ENCODE peak calls at places on chromosomes 11 and 22, in seven cellular contexts. O is D341Med; B is activated CD8-positive, alpha-beta memory T cell treated with anti-CD3 and anti-CD28 coated beads for 24 hours; C is C1 segment of cervical spinal cord; Q is stimulated activated CD8-positive, alpha-beta memory T cell treated with anti-CD3 and anti-CD28 coated beads, Interleukin-15, amount 100 ng/mL, for 1 hour; W is tibial nerve; A is CD8-positive, alpha-beta memory T cell. V is an unnamed sample.

GRCh38 chr11:115761348-115761747 is 257.1 kb upstream of the CADM1 start:
- DNase-seq in O (no peak), B (no peak), Q (no peak), W (no peak), A (no peak), C (no peak), V (no peak)

GRCh38 chr11:70111269-70112016 is 33.3 kb downstream of the ANO1 start:
- DNase-seq in C (no peak), B (no peak), W (no peak), O (no peak), A (no peak), Q (no peak), V (peak; percentile 7)

GRCh38 chr22:43789452-43789851 is 22.7 kb downstream of the EFCAB6 start:
- DNase-seq in O (no peak), W (no peak), A (no peak), C (no peak), Q (no peak), B (no peak), V (peak; percentile 89)

GRCh38 chr22:44939451-44939850 is 70.4 kb downstream of the PHF21B start:
- DNase-seq in Q (no peak), A (no peak), W (no peak), B (no peak), C (no peak), O (no peak), V (no peak)

GRCh38 chr11:113392522-113392921 is 4.9 kb downstream of the ANKK1 start:
- DNase-seq in Q (no peak), C (no peak), B (no peak), O (no peak), A (no peak), W (no peak), V (no peak)

GRCh38 chr11:78633516-78634310 is 59.0 kb upstream of the NARS2 start:
- DNase-seq in B (no peak), Q (no peak), O (no peak), W (no peak), A (no peak), C (no peak), V (no peak)

GRCh38 chr11:110162216-110162615 is 69.0 kb downstream of the ZC3H12C start:
- DNase-seq in A (no peak), B (no peak), W (no peak), O (no peak), C (no peak), Q (no peak), V (no peak)

GRCh38 chr11:78838417-78838816 is 263.8 kb upstream of the NARS2 start:
- DNase-seq in W (no peak), O (no peak), Q (no peak), C (no peak), A (no peak), B (no peak), V (no peak)

GRCh38 chr22:43253839-43254238 is 66.9 kb upstream of the TTLL12 start:
- DNase-seq in C (no peak), W (no peak), O (no peak), A (no peak), B (no peak), Q (no peak), V (no peak)

GRCh38 chr11:33089776-33090175 is 50.4 kb downstream of the TCP11L1 start:
- DNase-seq in C (no peak), B (no peak), W (no peak), Q (no peak), O (no peak), A (no peak), V (no peak)

GRCh38 chr22:28597665-28598064 is 82.0 kb downstream of the TTC28 start:
- DNase-seq in O (no peak), Q (no peak), A (no peak), C (no peak), W (no peak), B (no peak), V (no peak)

GRCh38 chr11:103464420-103464819 is 355.2 kb downstream of the DYNC2H1 start:
- DNase-seq in Q (no peak), W (no peak), A (no peak), C (no peak), B (no peak), O (no peak), V (no peak)

GRCh38 chr11:61973603-61974162 is 6.2 kb upstream of the FTH1 start:
- DNase-seq in Q (no peak), C (no peak), B (peak; percentile 52), O (peak; percentile 14), A (no peak), W (no peak), V (no peak)

GRCh38 chr11:128522943-128523518 is 64.3 kb downstream of the ETS1 start:
- DNase-seq in W (no peak), A (peak; percentile 82), C (no peak), B (no peak), Q (no peak), O (no peak), V (no peak)

GRCh38 chr22:19634206-19634536 is 80.1 kb upstream of the SEPTIN5 start:
- DNase-seq in Q (no peak), A (no peak), O (no peak), W (no peak), C (no peak), B (no peak), V (no peak)

GRCh38 chr11:36996795-36997194 is 398.8 kb upstream of the RAG2 start:
- DNase-seq in O (no peak), Q (no peak), A (no peak), C (no peak), W (no peak), B (no peak), V (no peak)

GRCh38 chr22:30279389-30279788 is 9.9 kb downstream of the CASTOR1 start:
- DNase-seq in Q (no peak), W (no peak), O (no peak), C (peak; percentile 30), B (no peak), A (no peak), V (no peak)

GRCh38 chr11:1936072-1936780 is 10.9 kb upstream of the MRPL23 start:
- DNase-seq in Q (no peak), W (no peak), B (no peak), O (peak; percentile 39), A (peak; percentile 39), C (no peak), V (no peak)

GRCh38 chr22:29621761-29622526 is 18.5 kb downstream of the NF2 start:
- DNase-seq in Q (no peak), C (no peak), B (no peak), A (no peak), W (no peak), O (no peak), V (peak; percentile 92)

GRCh38 chr22:38871360-38872171 is 450 bp downstream of the CBX6 start:
- DNase-seq in W (no peak), C (peak; percentile 66), B (peak; percentile 82), Q (no peak), O (peak; percentile 51), A (no peak), V (no peak)

GRCh38 chr22:49811014-49811791 is 16.5 kb downstream of the BRD1 start:
- DNase-seq in A (no peak), C (no peak), B (no peak), O (no peak), Q (no peak), W (no peak), V (no peak)

GRCh38 chr11:71119656-71120269 is 132.6 kb downstream of the SHANK2 start:
- DNase-seq in W (no peak), O (no peak), A (no peak), C (no peak), B (no peak), Q (no peak), V (no peak)

GRCh38 chr11:57402188-57403066 is 12.0 kb upstream of the PRG2 start:
- DNase-seq in Q (no peak), W (no peak), O (no peak), B (no peak), C (no peak), A (no peak), V (no peak)

GRCh38 chr11:129989437-129989836 is 13.2 kb downstream of the PRDM10 start:
- DNase-seq in A (no peak), Q (no peak), O (no peak), B (no peak), W (no peak), C (no peak), V (no peak)

GRCh38 chr11:67504023-67504949 is 877 bp downstream of the PITPNM1 start:
- DNase-seq in C (peak; percentile 16), W (no peak), B (peak; percentile 77), O (no peak), A (peak; percentile 71), Q (no peak), V (no peak)

GRCh38 chr11:128409476-128409875 is 177.9 kb downstream of the ETS1 start:
- DNase-seq in C (no peak), Q (no peak), B (no peak), A (no peak), O (no peak), W (no peak), V (peak; percentile 29)

GRCh38 chr11:46529086-46529905 is 64.5 kb downstream of the AMBRA1 start:
- DNase-seq in W (peak; percentile 33), A (peak; percentile 84), C (peak; percentile 27), O (peak; percentile 87), Q (peak; percentile 60), B (peak; percentile 85), V (peak; percentile 10)

GRCh38 chr11:108618529-108618928 is 25.0 kb upstream of the EXPH5 start:
- DNase-seq in Q (no peak), C (no peak), A (no peak), B (no peak), O (no peak), W (no peak), V (no peak)

GRCh38 chr22:43226368-43226979 is 39.5 kb upstream of the TTLL12 start:
- DNase-seq in B (no peak), C (no peak), Q (no peak), W (no peak), A (no peak), O (no peak), V (no peak)

GRCh38 chr11:115185507-115185906 is 318.7 kb downstream of the CADM1 start:
- DNase-seq in A (no peak), C (no peak), W (no peak), Q (no peak), O (no peak), B (no peak), V (no peak)

GRCh38 chr11:120133216-120134105 is 4.5 kb downstream of the TRIM29 start:
- DNase-seq in C (no peak), O (no peak), B (peak; percentile 13), W (peak; percentile 7), Q (no peak), A (no peak), V (no peak)

GRCh38 chr22:20509344-20510047 is 2.1 kb downstream of the MED15 start:
- DNase-seq in C (peak; percentile 49), A (peak; percentile 54), B (no peak), O (no peak), W (peak; percentile 31), Q (no peak), V (peak; percentile 85)

GRCh38 chr22:19599626-19600243 is 75.5 kb upstream of the CLDN5 start:
- DNase-seq in A (no peak), B (no peak), C (no peak), W (no peak), Q (no peak), O (no peak), V (no peak)

GRCh38 chr11:8386134-8386864 is 122.6 kb upstream of the LMO1 start:
- DNase-seq in W (no peak), C (no peak), A (no peak), O (no peak), Q (no peak), B (no peak), V (no peak)

GRCh38 chr11:65448418-65449196 is 26.0 kb downstream of the NEAT1 start:
- DNase-seq in C (no peak), W (peak; percentile 10), B (peak; percentile 55), O (no peak), A (peak; percentile 33), Q (no peak), V (no peak)

GRCh38 chr11:119343726-119344125 is 2.8 kb downstream of the MFRP start:
- DNase-seq in A (no peak), C (no peak), O (no peak), W (no peak), Q (no peak), B (no peak), V (no peak)

V was measured in amniotic stem cell.